ENCODE peak calls at places on chromosomes 3 and 15, in six cellular contexts. T is NCI-H1092; L is transverse colon; B is activated T-cell treated with anti-CD3 and anti-CD28 coated beads, Interleukin-2, amount 50 U/mL, for 72 hours; K is GM13976; Z is AG09319. X is an unnamed sample.

GRCh38 chr15:87792250-87793030 is 464.1 kb downstream of the NTRK3 start:
- DNase-seq in T (no peak), L (no peak), B (no peak), K (no peak), Z (no peak), X (no peak)

GRCh38 chr15:58065445-58066041 is at the start of gene ALDH1A2:
- DNase-seq in T (no peak), L (peak; percentile 8), B (peak; percentile 22), K (peak; percentile 15), Z (no peak), X (peak; percentile 3)

GRCh38 chr3:18812316-18812715 is 336.0 kb upstream of the KCNH8 start:
- DNase-seq in T (no peak), L (no peak), B (no peak), K (no peak), Z (no peak), X (no peak)

GRCh38 chr15:94584833-94585244 is 353.5 kb downstream of the MCTP2 start:
- DNase-seq in T (no peak), L (no peak), B (peak; percentile 77), K (peak; percentile 10), Z (no peak), X (peak; percentile 14)

GRCh38 chr3:17782751-17783150 is 40.3 kb upstream of the TBC1D5 start:
- DNase-seq in T (no peak), L (no peak), B (no peak), K (no peak), Z (no peak), X (no peak)

GRCh38 chr3:192835818-192836468 is 81.7 kb downstream of the MB21D2 start:
- DNase-seq in T (no peak), L (peak; percentile 12), B (no peak), K (no peak), Z (no peak), X (no peak)

GRCh38 chr3:46868948-46869347 is 5.7 kb upstream of the MYL3 start:
- DNase-seq in T (no peak), L (no peak), B (no peak), K (no peak), Z (no peak), X (no peak)

GRCh38 chr3:133859381-133860245 is 36.1 kb downstream of the RAB6B start:
- DNase-seq in T (no peak), L (no peak), B (no peak), K (no peak), Z (no peak), X (no peak)

GRCh38 chr3:76645724-76646123 is 394.2 kb upstream of the ROBO2 start:
- DNase-seq in T (no peak), L (no peak), B (no peak), K (no peak), Z (no peak), X (no peak)

GRCh38 chr15:80820092-80820491 is 40.9 kb downstream of the CEMIP start:
- DNase-seq in T (no peak), L (no peak), B (no peak), K (no peak), Z (no peak), X (no peak)

GRCh38 chr3:178707632-178708031 is 171.4 kb downstream of the KCNMB2 start:
- DNase-seq in T (no peak), L (no peak), B (no peak), K (no peak), Z (no peak), X (no peak)

GRCh38 chr3:9916734-9917680 is at the start of gene IL17RC:
- DNase-seq in T (no peak), L (peak; percentile 92), B (peak; percentile 38), K (no peak), Z (peak; percentile 40), X (no peak)

GRCh38 chr3:50260027-50260941 is 8.7 kb upstream of the SEMA3B start:
- DNase-seq in T (peak; percentile 66), L (peak; percentile 95), B (peak; percentile 96), K (peak; percentile 99), Z (peak; percentile 72), X (peak; percentile 92)

GRCh38 chr15:25536801-25537310 is 98.0 kb upstream of the UBE3A start:
- DNase-seq in T (no peak), L (no peak), B (no peak), K (no peak), Z (no peak), X (no peak)